ENCODE peak calls at places on chromosome 12, in six cellular contexts. E, N, D, Y, M and O are unnamed samples.

GRCh38 chr12:47904647-47905312 is at the start of gene VDR:
- DNase-seq in N (peak; percentile 75), E (peak; percentile 77), M (peak; percentile 79), D (peak; percentile 87), Y (peak; percentile 91), O (peak; percentile 90)

GRCh38 chr12:89024580-89024979 is 327.7 kb downstream of the DUSP6 start:
- DNase-seq in M (no peak), N (no peak), D (no peak), Y (no peak), E (no peak), O (no peak)

GRCh38 chr12:53241623-53242412 is 9.8 kb upstream of the RARG start:
- DNase-seq in D (no peak), Y (no peak), N (no peak), E (no peak), M (no peak), O (no peak)

GRCh38 chr12:29771165-29771564 is 12.6 kb downstream of the TMTC1 start:
- DNase-seq in D (no peak), Y (no peak), M (no peak), N (no peak), E (no peak), O (no peak)

GRCh38 chr12:94818970-94819369 is 168.6 kb upstream of the TMCC3 start:
- DNase-seq in E (no peak), D (no peak), M (no peak), N (no peak), Y (no peak), O (no peak)

GRCh38 chr12:98154850-98155249 is 360.5 kb upstream of the TMPO start:
- DNase-seq in Y (no peak), M (no peak), D (peak; percentile 12), N (peak; percentile 33), E (no peak), O (peak; percentile 71)

GRCh38 chr12:538731-539539 is 79.2 kb downstream of the B4GALNT3 start:
- DNase-seq in Y (no peak), D (peak; percentile 45), E (peak; percentile 89), M (peak; percentile 76), N (peak; percentile 69), O (no peak)

GRCh38 chr12:47731723-47732122 is 6.4 kb upstream of the ENDOU start:
- DNase-seq in E (no peak), D (no peak), M (no peak), Y (no peak), N (peak; percentile 44), O (no peak)

GRCh38 chr12:21711376-21711775 is 53.7 kb upstream of the LDHB start:
- DNase-seq in M (no peak), D (no peak), Y (no peak), E (no peak), N (no peak), O (no peak)

GRCh38 chr12:3432176-3432742 is 58.7 kb upstream of the PRMT8 start:
- DNase-seq in Y (no peak), N (no peak), M (no peak), E (no peak), D (no peak), O (no peak)
- H2AFZ ChIP-seq in Y (no peak overlapping the region), N (no peak overlapping the region), M (no peak overlapping the region), E (peak overlapping the region; percentile 30), D (no peak overlapping the region), O (no peak overlapping the region)

GRCh38 chr12:52221912-52222457 is 11.1 kb upstream of the KRT7 start:
- DNase-seq in E (peak; percentile 68), D (peak; percentile 67), M (no peak), N (peak; percentile 82), Y (peak; percentile 45), O (peak; percentile 64)
- H2AFZ ChIP-seq in E (no peak overlapping the region), D (peak overlapping the region; percentile 79), M (peak overlapping the region; percentile 1), N (no peak overlapping the region), Y (no peak overlapping the region), O (no peak overlapping the region)

DNA sequence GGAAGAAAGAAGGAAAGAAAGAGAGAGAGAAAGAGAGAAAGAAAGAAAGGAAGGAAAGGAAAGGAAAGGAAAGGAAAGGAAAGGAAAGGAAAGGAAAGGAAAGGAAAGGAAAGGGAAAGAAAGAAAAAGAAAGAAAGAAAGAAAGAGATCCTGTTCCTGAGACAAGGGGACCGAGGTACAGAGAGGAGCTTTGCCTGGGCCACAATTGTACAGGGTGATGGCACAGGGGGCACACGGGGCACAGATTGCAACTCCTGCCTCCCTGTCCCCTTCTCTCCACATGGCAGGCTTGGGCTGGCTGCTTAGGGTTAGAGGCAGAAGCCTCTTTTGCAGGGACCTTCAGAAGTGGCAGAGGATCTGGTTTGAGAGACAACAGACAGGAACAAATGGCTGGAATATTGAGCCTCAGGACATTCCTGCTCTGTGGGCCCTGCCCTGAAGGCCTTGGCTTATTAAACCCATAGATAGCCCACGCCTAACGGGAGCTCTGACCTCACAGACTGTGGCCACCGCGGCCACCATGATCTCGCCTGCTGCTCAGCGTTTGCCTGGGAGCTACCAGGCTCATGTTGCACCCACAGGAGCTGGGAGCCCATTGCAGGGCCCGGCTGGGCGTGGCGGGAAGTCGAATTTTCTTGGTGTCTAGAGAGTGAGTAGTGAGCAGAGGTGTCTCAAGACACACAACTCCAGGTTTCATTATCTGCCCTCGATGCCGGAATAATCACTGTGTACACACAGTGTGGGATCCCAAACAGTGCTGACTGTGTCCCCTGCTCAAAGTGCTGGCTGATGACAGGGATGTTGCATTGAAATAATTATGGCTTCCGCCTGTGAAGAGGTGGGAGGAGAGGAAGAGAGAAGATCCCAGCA is 147.9 kb upstream of the NCOR2 start:
- DNase-seq in N (peak; percentile 76), Y (peak; percentile 39), E (peak; percentile 65), M (no peak), D (no peak), O (peak; percentile 42)
- H2AFZ ChIP-seq in N (peak overlapping the region; percentile 49), Y (peak overlapping the region; percentile 75), E (peak overlapping the region; percentile 66), M (no peak overlapping the region), D (no peak overlapping the region), O (no peak overlapping the region)

DNA sequence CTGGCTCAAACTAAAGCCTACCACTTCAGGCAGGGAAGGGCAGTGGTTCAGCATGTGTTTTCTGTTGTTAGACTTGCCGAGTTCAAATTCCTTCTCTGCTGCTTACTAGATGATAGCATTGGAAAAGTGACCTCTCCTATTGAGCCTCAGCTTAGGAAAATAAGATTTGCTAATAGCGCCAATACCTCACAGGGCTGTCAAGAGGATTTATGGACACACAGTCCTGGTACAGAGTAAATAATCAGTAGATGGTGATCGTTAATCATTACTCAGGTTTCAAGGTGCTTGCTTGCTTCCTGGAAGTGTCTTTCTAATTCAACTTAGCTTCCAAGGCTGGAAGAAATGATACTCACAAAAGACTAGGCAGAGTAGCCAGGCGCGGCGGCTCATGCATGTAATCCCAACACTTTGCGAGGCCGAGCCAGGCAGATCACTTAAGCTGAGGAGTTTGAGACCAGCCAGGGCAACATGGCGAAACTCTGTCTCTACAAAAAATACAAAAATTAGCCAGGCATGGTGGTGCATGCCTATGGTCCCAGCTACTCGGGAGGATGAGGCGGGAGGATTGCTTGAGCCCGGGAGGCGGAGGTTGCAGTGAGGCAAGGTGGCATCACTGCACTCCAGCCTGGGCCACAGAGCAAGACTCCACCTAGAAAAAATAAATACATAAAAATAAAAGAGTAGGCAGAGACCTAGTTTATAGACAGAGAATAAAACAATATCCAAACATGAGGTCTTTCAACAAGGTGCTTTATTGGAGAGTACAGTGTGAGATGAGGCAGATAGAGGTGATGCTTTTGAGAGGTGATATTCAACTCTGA is 6.0 kb downstream of the PLA2G1B start:
- DNase-seq in N (no peak), E (no peak), M (no peak), Y (no peak), D (no peak), O (peak; percentile 73)
- H2AFZ ChIP-seq in N (peak overlapping the region; percentile 51), E (no peak overlapping the region), M (no peak overlapping the region), Y (peak overlapping the region; percentile 26), D (no peak overlapping the region), O (no peak overlapping the region)

GRCh38 chr12:110248096-110248447 is 33.0 kb upstream of the ATP2A2 start:
- DNase-seq in D (no peak), Y (no peak), N (no peak), E (no peak), M (no peak), O (no peak)

GRCh38 chr12:110246690-110247339 is 34.2 kb upstream of the ATP2A2 start:
- DNase-seq in M (no peak), D (no peak), E (peak; percentile 29), N (peak; percentile 52), Y (no peak), O (no peak)

GRCh38 chr12:110245278-110245868 is 35.7 kb upstream of the ATP2A2 start:
- DNase-seq in M (no peak), N (peak; percentile 69), Y (no peak), E (no peak), D (no peak), O (no peak)

GRCh38 chr12:110249105-110249504 is 31.9 kb upstream of the ATP2A2 start:
- DNase-seq in M (peak; percentile 76), Y (no peak), E (no peak), D (no peak), N (no peak), O (no peak)

GRCh38 chr12:110247340-110248095 is 33.5 kb upstream of the ATP2A2 start:
- DNase-seq in E (peak; percentile 71), D (no peak), Y (no peak), N (peak; percentile 74), M (peak; percentile 35), O (peak; percentile 81)
- H2AFZ ChIP-seq in E (peak overlapping the region; percentile 77), D (no peak overlapping the region), Y (no peak overlapping the region), N (peak overlapping the region; percentile 59), M (no peak overlapping the region), O (no peak overlapping the region)

GRCh38 chr12:9741726-9742125 is 8.8 kb upstream of the CLECL1 start:
- DNase-seq in M (no peak), Y (no peak), D (no peak), N (no peak), E (no peak), O (no peak)

GRCh38 chr12:9742665-9743064 is 9.8 kb upstream of the CLECL1 start:
- DNase-seq in D (no peak), Y (no peak), N (no peak), M (no peak), E (peak; percentile 49), O (no peak)

GRCh38 chr12:9740109-9740750 is 7.3 kb upstream of the CLECL1 start:
- DNase-seq in D (no peak), Y (peak; percentile 27), E (no peak), M (no peak), N (no peak), O (no peak)

GRCh38 chr12:9750276-9751203 is 10.2 kb downstream of the CD69 start:
- DNase-seq in Y (peak; percentile 76), E (peak; percentile 45), N (peak; percentile 77), D (peak; percentile 46), M (peak; percentile 84), O (peak; percentile 78)

GRCh38 chr12:9745191-9745590 is 12.3 kb upstream of the CLECL1 start:
- DNase-seq in N (no peak), D (no peak), E (no peak), Y (no peak), M (no peak), O (no peak)
- H2AFZ ChIP-seq in N (no peak overlapping the region), D (no peak overlapping the region), E (no peak overlapping the region), Y (no peak overlapping the region), M (no peak overlapping the region), O (no peak overlapping the region)

DNA sequence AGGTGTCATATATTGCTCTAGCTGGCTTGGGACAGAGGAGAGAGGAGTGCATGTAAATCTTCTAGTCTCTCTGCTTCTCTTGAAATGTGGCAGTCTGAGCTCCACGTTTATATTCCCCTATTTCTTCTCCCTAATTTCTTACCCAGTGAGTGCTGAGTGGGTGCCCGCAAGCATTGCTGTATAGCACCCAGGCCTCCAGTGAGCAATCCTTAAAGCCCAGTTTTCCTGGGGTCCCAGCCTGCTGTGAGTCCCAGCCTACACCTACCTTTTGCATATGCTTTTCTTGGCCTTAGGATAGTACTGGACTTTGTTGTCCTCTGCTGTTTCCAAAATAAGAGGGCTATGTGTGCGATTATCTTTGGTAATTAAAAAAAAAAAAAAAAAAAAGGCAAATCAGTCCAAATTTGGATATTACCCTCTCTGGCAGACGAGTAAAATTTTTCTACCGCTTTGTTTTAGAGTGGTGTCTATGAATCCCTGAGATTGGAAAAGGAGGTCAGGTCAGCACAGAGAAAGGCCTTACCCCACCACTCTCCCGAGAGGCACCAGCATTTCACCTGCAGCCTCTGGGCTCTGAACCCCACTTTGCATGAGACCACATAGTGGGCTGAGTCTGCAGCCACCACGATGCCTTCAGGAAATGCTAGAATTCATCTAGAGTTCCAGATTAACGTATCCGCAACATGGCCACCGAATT is 1.1 kb downstream of the MGST1 start:
- DNase-seq in Y (no peak), N (no peak), E (no peak), D (no peak), M (peak; percentile 39), O (no peak)
- H2AFZ ChIP-seq in Y (peak overlapping the region; percentile 88), N (no peak overlapping the region), E (peak overlapping the region; percentile 41), D (no peak overlapping the region), M (no peak overlapping the region), O (peak overlapping the region; percentile 68)